ENCODE peak calls at places on chromosomes 4 and X, in four cellular contexts. One of them, this sample, is unnamed. For H3K27me3, the result is how much of the 10 kb centered on the place peaks cover.

GRCh38 chr4:153438916-153439756 is 27.0 kb upstream of the TMEM131L start:
- DNase-seq in brain microvascular endothelial cell: no peak
- DNase-seq in BJ: no peak
- DNase-seq in CD4-positive, CD25-positive, alpha-beta regulatory T cell: peak
- DNase-seq in this sample: no peak

GRCh38 chr4:40842725-40843401 is 93.1 kb downstream of the NSUN7 start:
- DNase-seq in brain microvascular endothelial cell: no peak
- DNase-seq in BJ: no peak
- DNase-seq in CD4-positive, CD25-positive, alpha-beta regulatory T cell: no peak
- DNase-seq in this sample: no peak

GRCh38 chr4:120591038-120591437 is 331.5 kb downstream of the PRDM5 start:
- DNase-seq in brain microvascular endothelial cell: no peak
- DNase-seq in BJ: no peak
- DNase-seq in CD4-positive, CD25-positive, alpha-beta regulatory T cell: no peak
- DNase-seq in this sample: no peak

GRCh38 chr4:145888393-145888792 is 50.2 kb downstream of the ZNF827 start:
- DNase-seq in brain microvascular endothelial cell: no peak
- DNase-seq in BJ: no peak
- DNase-seq in CD4-positive, CD25-positive, alpha-beta regulatory T cell: no peak
- DNase-seq in this sample: no peak

GRCh38 chr4:3406431-3406830 is 35.3 kb upstream of the HGFAC start:
- DNase-seq in brain microvascular endothelial cell: no peak
- DNase-seq in BJ: no peak
- DNase-seq in CD4-positive, CD25-positive, alpha-beta regulatory T cell: no peak
- DNase-seq in this sample: peak

GRCh38 chrX:100995469-100995868 is 26.0 kb downstream of the ARL13A start:
- DNase-seq in brain microvascular endothelial cell: peak
- DNase-seq in BJ: peak
- DNase-seq in CD4-positive, CD25-positive, alpha-beta regulatory T cell: no peak
- DNase-seq in this sample: no peak

GRCh38 chr4:104966349-104967033 is 180.2 kb upstream of the TET2 start:
- DNase-seq in brain microvascular endothelial cell: no peak
- DNase-seq in BJ: no peak
- DNase-seq in CD4-positive, CD25-positive, alpha-beta regulatory T cell: peak
- DNase-seq in this sample: no peak

GRCh38 chr4:150256841-150257273 is 178.6 kb downstream of the DCLK2 start:
- DNase-seq in brain microvascular endothelial cell: no peak
- DNase-seq in BJ: no peak
- DNase-seq in CD4-positive, CD25-positive, alpha-beta regulatory T cell: no peak
- DNase-seq in this sample: peak

GRCh38 chr4:147772459-147772969 is 40.6 kb downstream of the ARHGAP10 start:
- DNase-seq in brain microvascular endothelial cell: peak
- DNase-seq in BJ: no peak
- DNase-seq in CD4-positive, CD25-positive, alpha-beta regulatory T cell: no peak
- DNase-seq in this sample: no peak

GRCh38 chr4:60216752-60217151 is 983.4 kb upstream of the ADGRL3 start:
- DNase-seq in brain microvascular endothelial cell: peak
- DNase-seq in BJ: no peak
- DNase-seq in CD4-positive, CD25-positive, alpha-beta regulatory T cell: no peak
- DNase-seq in this sample: no peak

GRCh38 chr4:97457253-97457652 is 686.0 kb downstream of the STPG2 start:
- DNase-seq in brain microvascular endothelial cell: no peak
- DNase-seq in BJ: no peak
- DNase-seq in CD4-positive, CD25-positive, alpha-beta regulatory T cell: no peak
- DNase-seq in this sample: no peak

GRCh38 chr4:96473246-96473645 is 633.4 kb downstream of the PDHA2 start:
- DNase-seq in brain microvascular endothelial cell: no peak
- DNase-seq in BJ: no peak
- DNase-seq in CD4-positive, CD25-positive, alpha-beta regulatory T cell: no peak
- DNase-seq in this sample: no peak

GRCh38 chr4:76738081-76738931 is 159.6 kb downstream of the SOWAHB start:
- DNase-seq in brain microvascular endothelial cell: no peak
- DNase-seq in BJ: peak
- DNase-seq in CD4-positive, CD25-positive, alpha-beta regulatory T cell: no peak
- DNase-seq in this sample: peak

GRCh38 chr4:88690355-88690754 is 7.3 kb downstream of the NAP1L5 start:
- DNase-seq in brain microvascular endothelial cell: peak
- DNase-seq in BJ: no peak
- DNase-seq in CD4-positive, CD25-positive, alpha-beta regulatory T cell: no peak
- DNase-seq in this sample: no peak

GRCh38 chr4:149161247-149161646 is 654.4 kb downstream of the IQCM start:
- DNase-seq in brain microvascular endothelial cell: peak
- DNase-seq in BJ: peak
- DNase-seq in CD4-positive, CD25-positive, alpha-beta regulatory T cell: no peak
- DNase-seq in this sample: no peak

GRCh38 chr4:113689394-113689793 is 72.1 kb downstream of the CAMK2D start:
- DNase-seq in brain microvascular endothelial cell: no peak
- DNase-seq in BJ: no peak
- DNase-seq in CD4-positive, CD25-positive, alpha-beta regulatory T cell: no peak
- DNase-seq in this sample: no peak

GRCh38 chrX:134908235-134908834 is 82.5 kb upstream of the SMIM10 start:
- DNase-seq in brain microvascular endothelial cell: peak
- DNase-seq in BJ: no peak
- DNase-seq in CD4-positive, CD25-positive, alpha-beta regulatory T cell: peak
- DNase-seq in this sample: no peak

GRCh38 chrX:12777670-12778069 is 13.5 kb upstream of the PRPS2 start:
- DNase-seq in brain microvascular endothelial cell: no peak
- DNase-seq in BJ: no peak
- DNase-seq in CD4-positive, CD25-positive, alpha-beta regulatory T cell: no peak
- DNase-seq in this sample: no peak

GRCh38 chr4:97104006-97104405 is 1039.3 kb downstream of the STPG2 start:
- DNase-seq in brain microvascular endothelial cell: peak
- DNase-seq in BJ: no peak
- DNase-seq in CD4-positive, CD25-positive, alpha-beta regulatory T cell: no peak
- DNase-seq in this sample: no peak

GRCh38 chrX:134712272-134712671 is 54.0 kb upstream of the PLAC1 start:
- DNase-seq in brain microvascular endothelial cell: no peak
- DNase-seq in BJ: no peak
- DNase-seq in CD4-positive, CD25-positive, alpha-beta regulatory T cell: no peak
- DNase-seq in this sample: no peak

GRCh38 chr4:125123710-125124109 is 191.0 kb upstream of the FAT4 start:
- DNase-seq in brain microvascular endothelial cell: no peak
- DNase-seq in BJ: no peak
- DNase-seq in CD4-positive, CD25-positive, alpha-beta regulatory T cell: no peak
- DNase-seq in this sample: no peak

GRCh38 chr4:25949166-25949748 is 35.2 kb downstream of the SMIM20 start:
- DNase-seq in brain microvascular endothelial cell: no peak
- DNase-seq in BJ: no peak
- DNase-seq in CD4-positive, CD25-positive, alpha-beta regulatory T cell: no peak
- DNase-seq in this sample: no peak

GRCh38 chr4:54014761-54015160 is 49.6 kb downstream of the CHIC2 start:
- DNase-seq in brain microvascular endothelial cell: no peak
- DNase-seq in BJ: no peak
- DNase-seq in CD4-positive, CD25-positive, alpha-beta regulatory T cell: no peak
- DNase-seq in this sample: no peak

DNA sequence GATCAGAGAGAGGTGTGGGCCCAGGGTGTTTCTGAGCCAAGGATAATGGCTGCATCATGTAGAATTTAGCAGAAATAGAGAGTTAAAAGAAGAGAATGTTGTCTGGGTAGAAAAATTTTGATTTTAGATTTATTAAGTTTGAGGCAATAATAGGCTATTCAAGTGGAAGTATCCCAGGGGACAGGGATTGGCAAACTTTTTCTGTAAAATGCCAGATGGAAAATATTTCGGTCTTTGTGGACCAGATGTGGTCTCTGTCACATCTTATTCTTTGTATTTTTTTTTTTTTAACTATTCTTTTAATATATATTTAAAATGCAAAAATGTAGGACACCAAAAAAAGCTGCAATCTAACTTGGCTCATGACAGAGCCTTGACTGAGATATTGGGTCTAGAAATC is 33.1 kb downstream of the IL15 start:
- DNase-seq in brain microvascular endothelial cell: no peak
- DNase-seq in BJ: no peak
- DNase-seq in CD4-positive, CD25-positive, alpha-beta regulatory T cell: no peak
- DNase-seq in this sample: no peak
- H3K27me3 ChIP-seq in brain microvascular endothelial cell: under half
- H3K27me3 ChIP-seq in BJ: under half
- H3K27me3 ChIP-seq in CD4-positive, CD25-positive, alpha-beta regulatory T cell: under half
- H3K27me3 ChIP-seq in this sample: under half

DNA sequence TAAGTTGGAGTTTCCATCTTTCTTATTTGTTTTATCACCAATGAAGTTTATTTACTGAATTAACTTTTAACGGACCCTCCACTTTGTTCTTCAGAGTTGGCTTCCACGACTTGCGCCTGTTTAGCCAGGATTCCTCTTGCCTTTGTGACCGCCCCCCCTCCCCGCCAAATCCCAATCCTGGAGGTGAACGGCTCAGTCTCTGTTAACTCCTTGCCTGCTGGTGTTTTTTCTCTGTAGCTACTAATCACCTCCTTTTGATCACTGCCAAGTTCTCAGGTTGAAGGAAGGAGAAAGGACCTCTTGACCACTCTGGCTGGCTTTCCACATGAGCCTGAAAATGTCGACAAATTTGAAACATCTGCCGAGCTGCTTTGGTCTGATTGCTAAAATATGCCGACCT is 46.8 kb upstream of the BCOR start:
- DNase-seq in brain microvascular endothelial cell: no peak
- DNase-seq in BJ: no peak
- DNase-seq in CD4-positive, CD25-positive, alpha-beta regulatory T cell: no peak
- DNase-seq in this sample: no peak
- H3K4me3 ChIP-seq in brain microvascular endothelial cell: no peak
- H3K4me3 ChIP-seq in BJ: no peak
- H3K4me3 ChIP-seq in CD4-positive, CD25-positive, alpha-beta regulatory T cell: no peak
- H3K4me3 ChIP-seq in this sample: no peak

GRCh38 chrX:633655-634305 is 3.2 kb downstream of the SHOX start:
- DNase-seq in brain microvascular endothelial cell: no peak
- DNase-seq in BJ: no peak
- DNase-seq in CD4-positive, CD25-positive, alpha-beta regulatory T cell: no peak
- DNase-seq in this sample: no peak

GRCh38 chrX:632391-633042 is 1.9 kb downstream of the SHOX start:
- DNase-seq in brain microvascular endothelial cell: no peak
- DNase-seq in BJ: no peak
- DNase-seq in CD4-positive, CD25-positive, alpha-beta regulatory T cell: no peak
- DNase-seq in this sample: no peak

GRCh38 chrX:633043-633654 is 2.6 kb downstream of the SHOX start:
- DNase-seq in brain microvascular endothelial cell: no peak
- DNase-seq in BJ: no peak
- DNase-seq in CD4-positive, CD25-positive, alpha-beta regulatory T cell: no peak
- DNase-seq in this sample: no peak

GRCh38 chrX:635428-636192 is 5.0 kb downstream of the SHOX start:
- DNase-seq in brain microvascular endothelial cell: no peak
- DNase-seq in BJ: no peak
- DNase-seq in CD4-positive, CD25-positive, alpha-beta regulatory T cell: no peak
- DNase-seq in this sample: no peak

GRCh38 chrX:634306-634958 is 3.8 kb downstream of the SHOX start:
- DNase-seq in brain microvascular endothelial cell: no peak
- DNase-seq in BJ: no peak
- DNase-seq in CD4-positive, CD25-positive, alpha-beta regulatory T cell: no peak
- DNase-seq in this sample: no peak
- H3K27me3 ChIP-seq in brain microvascular endothelial cell: half or more
- H3K27me3 ChIP-seq in BJ: under half
- H3K27me3 ChIP-seq in CD4-positive, CD25-positive, alpha-beta regulatory T cell: under half
- H3K27me3 ChIP-seq in this sample: under half

GRCh38 chr4:15479913-15480185 is 10.2 kb downstream of the CC2D2A start:
- DNase-seq in brain microvascular endothelial cell: peak
- DNase-seq in BJ: peak
- DNase-seq in CD4-positive, CD25-positive, alpha-beta regulatory T cell: no peak
- DNase-seq in this sample: no peak

GRCh38 chr4:15478724-15479088 is 9.0 kb downstream of the CC2D2A start:
- DNase-seq in brain microvascular endothelial cell: no peak
- DNase-seq in BJ: no peak
- DNase-seq in CD4-positive, CD25-positive, alpha-beta regulatory T cell: no peak
- DNase-seq in this sample: no peak

GRCh38 chr4:15482346-15482745 is 12.7 kb downstream of the CC2D2A start:
- DNase-seq in brain microvascular endothelial cell: no peak
- DNase-seq in BJ: no peak
- DNase-seq in CD4-positive, CD25-positive, alpha-beta regulatory T cell: no peak
- DNase-seq in this sample: no peak

GRCh38 chr4:15476396-15476795 is 6.7 kb downstream of the CC2D2A start:
- DNase-seq in brain microvascular endothelial cell: no peak
- DNase-seq in BJ: no peak
- DNase-seq in CD4-positive, CD25-positive, alpha-beta regulatory T cell: no peak
- DNase-seq in this sample: no peak

DNA sequence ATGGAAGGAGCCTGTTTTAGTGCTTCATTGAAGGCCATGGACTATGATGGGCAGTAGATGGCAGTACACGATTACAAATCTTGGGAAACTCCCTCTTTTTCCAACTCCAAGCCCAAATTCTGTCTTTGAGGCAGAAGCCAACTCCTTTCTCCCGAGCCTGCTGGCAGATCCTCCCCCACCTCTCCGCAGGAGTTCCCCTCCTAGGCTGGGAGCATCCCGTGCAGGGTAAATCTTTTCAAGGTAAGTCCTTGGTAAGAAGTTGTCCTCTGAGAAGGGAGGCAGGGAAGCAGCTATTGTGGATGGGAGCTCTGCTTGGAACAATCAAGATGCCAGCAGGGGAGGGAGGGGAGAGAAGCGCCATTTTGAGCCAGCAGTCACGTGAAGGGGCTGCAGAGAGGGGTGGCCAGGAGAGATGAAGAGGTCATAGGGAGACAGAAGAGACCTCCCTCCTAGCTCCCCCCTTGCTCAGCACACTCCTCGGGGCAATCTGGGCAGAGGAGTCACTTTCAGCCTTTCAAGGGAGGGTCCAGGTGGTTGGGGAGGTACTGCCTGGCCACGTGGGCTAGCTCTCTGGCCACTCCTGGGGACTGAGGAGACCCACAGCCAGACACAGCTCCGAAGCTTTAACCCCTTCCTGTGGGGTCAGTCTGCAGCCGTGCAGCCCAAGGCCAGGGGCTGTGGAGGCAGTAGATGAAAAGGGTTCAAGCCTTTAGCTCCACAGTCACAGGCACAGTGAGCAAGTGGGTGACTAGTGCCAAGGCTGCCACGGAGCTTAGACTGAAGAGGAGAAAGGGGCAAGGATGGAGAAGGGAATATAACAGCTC is 9.6 kb downstream of the CC2D2A start:
- DNase-seq in brain microvascular endothelial cell: peak
- DNase-seq in BJ: peak
- DNase-seq in CD4-positive, CD25-positive, alpha-beta regulatory T cell: no peak
- DNase-seq in this sample: no peak
- H3K4me3 ChIP-seq in brain microvascular endothelial cell: peak
- H3K4me3 ChIP-seq in BJ: peak
- H3K4me3 ChIP-seq in CD4-positive, CD25-positive, alpha-beta regulatory T cell: no peak
- H3K4me3 ChIP-seq in this sample: peak

GRCh38 chr4:182716207-182716606 is 201.0 kb downstream of the DCTD start:
- DNase-seq in brain microvascular endothelial cell: no peak
- DNase-seq in BJ: no peak
- DNase-seq in CD4-positive, CD25-positive, alpha-beta regulatory T cell: no peak
- DNase-seq in this sample: no peak

GRCh38 chr4:182715548-182715947 is 201.6 kb downstream of the DCTD start:
- DNase-seq in brain microvascular endothelial cell: no peak
- DNase-seq in BJ: no peak
- DNase-seq in CD4-positive, CD25-positive, alpha-beta regulatory T cell: no peak
- DNase-seq in this sample: no peak

GRCh38 chr4:182717788-182718583 is 199.2 kb downstream of the DCTD start:
- DNase-seq in brain microvascular endothelial cell: no peak
- DNase-seq in BJ: no peak
- DNase-seq in CD4-positive, CD25-positive, alpha-beta regulatory T cell: no peak
- DNase-seq in this sample: no peak
- H3K27me3 ChIP-seq in brain microvascular endothelial cell: under half
- H3K27me3 ChIP-seq in BJ: under half
- H3K27me3 ChIP-seq in CD4-positive, CD25-positive, alpha-beta regulatory T cell: under half
- H3K27me3 ChIP-seq in this sample: under half